ENCODE peak calls at places on chromosome 3, in five cellular contexts. D, M, A, W and Y are unnamed samples.

GRCh38 chr3:138774529-138775253 is 60.0 kb downstream of the PIK3CB start:
- DNase-seq in D (no peak), A (peak), M (peak), W (peak), Y (peak)

GRCh38 chr3:197038604-197039003 is 9.0 kb upstream of the MELTF start:
- DNase-seq in D (no peak), A (peak), M (no peak), W (no peak), Y (peak)

GRCh38 chr3:154615451-154615850 is 185.5 kb upstream of the GPR149 start:
- DNase-seq in D (no peak), M (no peak), A (no peak), W (no peak), Y (no peak)

GRCh38 chr3:140871022-140871421 is 70.6 kb upstream of the SLC25A36 start:
- DNase-seq in W (no peak), D (no peak), M (no peak), A (no peak), Y (no peak)

GRCh38 chr3:7407107-7407506 is 546.2 kb downstream of the GRM7 start:
- DNase-seq in A (peak), D (no peak), W (no peak), M (peak), Y (no peak)

GRCh38 chr3:157786216-157786615 is 283.0 kb upstream of the VEPH1 start:
- DNase-seq in A (peak), D (no peak), M (no peak), W (peak), Y (peak)

GRCh38 chr3:70829101-70829500 is 516.7 kb upstream of the MDFIC2 start:
- DNase-seq in M (no peak), W (peak), D (no peak), A (no peak), Y (no peak)

GRCh38 chr3:8756671-8757070 is 12.7 kb downstream of the OXTR start:
- DNase-seq in M (no peak), D (no peak), W (peak), A (no peak), Y (no peak)

GRCh38 chr3:196341142-196341541 is 3.0 kb upstream of the TM4SF19 start:
- DNase-seq in W (peak), A (peak), M (no peak), D (no peak), Y (peak)

GRCh38 chr3:47019201-47019600 is 39.7 kb downstream of the NBEAL2 start:
- DNase-seq in A (peak), D (no peak), W (peak), M (no peak), Y (no peak)

GRCh38 chr3:143769663-143770062 is 78.6 kb downstream of the SLC9A9 start:
- DNase-seq in W (peak), A (no peak), D (no peak), M (no peak), Y (no peak)

GRCh38 chr3:194022052-194022451 is 113.9 kb upstream of the HES1 start:
- DNase-seq in A (no peak), W (no peak), M (no peak), D (no peak), Y (no peak)

GRCh38 chr3:148718982-148719862 is 21.5 kb downstream of the AGTR1 start:
- DNase-seq in A (no peak), W (peak), M (peak), D (peak), Y (no peak)

GRCh38 chr3:126654571-126655393 is at the start of gene TXNRD3:
- DNase-seq in D (peak), W (peak), M (peak), A (peak), Y (peak)

GRCh38 chr3:181691951-181692849 is 19.5 kb upstream of the SOX2 start:
- DNase-seq in A (no peak), M (no peak), W (no peak), D (no peak), Y (no peak)

GRCh38 chr3:170941551-170941950 is 33.1 kb upstream of the EIF5A2 start:
- DNase-seq in A (no peak), W (no peak), D (no peak), M (no peak), Y (no peak)

GRCh38 chr3:150158974-150159625 is 188.4 kb upstream of the PFN2 start:
- DNase-seq in M (no peak), W (peak), D (no peak), A (no peak), Y (no peak)
- H2AFZ ChIP-seq in M (no peak), W (no peak), D (no peak), A (no peak), Y (no peak)

DNA sequence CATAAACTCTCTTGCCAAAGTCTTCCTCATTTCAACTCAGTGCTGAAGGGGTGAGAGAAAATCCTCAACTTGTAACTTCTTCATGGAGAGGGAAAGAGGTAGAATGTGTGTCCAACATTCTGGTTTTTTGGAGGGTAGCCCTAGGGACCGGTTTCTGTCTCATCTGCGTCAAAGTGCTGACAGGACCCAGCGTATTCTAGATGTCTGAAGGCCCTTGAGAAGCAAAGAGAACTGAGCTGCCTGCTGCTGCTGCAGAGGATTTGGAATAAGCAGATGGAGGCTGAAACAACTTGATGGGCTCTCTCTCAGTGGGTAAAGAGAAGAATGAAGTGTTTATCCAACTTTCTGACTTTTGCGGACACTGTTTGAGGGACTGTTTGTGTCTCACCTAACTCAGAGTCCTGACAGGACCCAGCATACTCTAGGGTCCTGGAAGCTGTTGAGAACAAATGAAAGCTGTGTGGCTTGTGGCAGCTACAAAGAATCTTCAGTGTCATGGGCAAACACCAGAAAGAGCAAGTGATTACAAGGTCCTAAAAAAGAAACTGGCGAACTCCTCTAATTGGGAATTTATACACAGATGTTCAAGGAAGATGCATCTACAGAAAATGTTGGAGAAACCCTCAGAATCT is 174.4 kb downstream of the SI start:
- DNase-seq in W (no peak), D (peak), M (no peak), A (no peak), Y (no peak)
- H2AFZ ChIP-seq in W (no peak), D (peak), M (no peak), A (no peak), Y (no peak)

GRCh38 chr3:104323226-104323625 is 1043.5 kb upstream of the ALCAM start:
- DNase-seq in D (no peak), M (no peak), A (no peak), W (no peak), Y (no peak)
- H2AFZ ChIP-seq in D (no peak), M (no peak), A (peak), W (no peak), Y (peak)

GRCh38 chr3:133927543-133928066 is 31.9 kb upstream of the RAB6B start:
- DNase-seq in D (peak), M (no peak), W (no peak), A (no peak), Y (no peak)

GRCh38 chr3:133925960-133926735 is 30.5 kb upstream of the RAB6B start:
- DNase-seq in D (peak), M (no peak), W (no peak), A (no peak), Y (no peak)

GRCh38 chr3:133928903-133929607 is 33.4 kb upstream of the RAB6B start:
- DNase-seq in D (no peak), W (no peak), A (no peak), M (no peak), Y (no peak)

GRCh38 chr3:133928136-133928893 is 32.6 kb upstream of the RAB6B start:
- DNase-seq in M (no peak), A (no peak), W (no peak), D (no peak), Y (no peak)

DNA sequence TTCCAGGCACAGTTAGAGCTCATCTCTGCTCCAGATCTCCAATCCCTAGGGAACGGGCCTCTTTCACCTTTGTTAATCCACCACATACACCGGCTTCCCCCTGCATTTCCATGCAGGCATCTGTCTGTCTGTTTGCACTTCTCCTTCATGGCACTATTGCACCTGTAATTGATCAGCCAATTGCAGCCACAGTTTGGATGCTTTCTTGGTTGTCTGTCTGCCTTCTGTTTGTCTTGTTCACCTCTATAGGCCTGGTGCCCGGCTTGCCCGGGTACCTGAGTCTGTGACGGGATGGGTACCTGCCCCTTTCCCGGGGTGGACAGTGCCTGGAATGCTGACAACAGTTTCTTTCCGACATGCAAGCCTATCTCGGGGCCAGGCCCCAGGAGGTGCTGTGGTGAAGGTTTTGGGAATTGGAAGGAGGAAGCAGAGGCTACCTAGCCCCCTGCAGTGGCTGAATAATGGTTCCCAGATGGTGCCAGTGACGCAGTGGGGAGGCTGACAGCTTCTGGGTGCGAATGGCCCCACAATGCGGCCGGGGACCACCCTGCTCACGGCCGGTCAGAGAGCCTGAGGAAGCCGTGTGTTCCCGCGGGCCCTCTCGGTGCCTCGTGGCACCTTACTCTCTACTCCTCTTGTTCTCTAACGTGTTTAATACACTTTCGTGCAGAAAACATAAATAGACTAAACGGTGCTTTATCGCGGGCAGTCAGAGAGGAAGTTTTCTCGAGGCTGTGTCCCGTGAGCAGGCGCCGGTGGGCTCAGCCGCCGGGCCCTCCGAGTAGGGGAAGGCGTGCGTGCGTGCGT is 31.3 kb upstream of the RAB6B start:
- DNase-seq in W (no peak), D (peak), A (no peak), M (no peak), Y (no peak)
- H2AFZ ChIP-seq in W (peak), D (peak), A (peak), M (peak), Y (no peak)

GRCh38 chr3:87793322-87793877 is 265.4 kb downstream of the CGGBP1 start:
- DNase-seq in D (no peak), M (no peak), W (no peak), A (no peak), Y (no peak)
- H2AFZ ChIP-seq in D (peak), M (no peak), W (no peak), A (peak), Y (no peak)

DNA sequence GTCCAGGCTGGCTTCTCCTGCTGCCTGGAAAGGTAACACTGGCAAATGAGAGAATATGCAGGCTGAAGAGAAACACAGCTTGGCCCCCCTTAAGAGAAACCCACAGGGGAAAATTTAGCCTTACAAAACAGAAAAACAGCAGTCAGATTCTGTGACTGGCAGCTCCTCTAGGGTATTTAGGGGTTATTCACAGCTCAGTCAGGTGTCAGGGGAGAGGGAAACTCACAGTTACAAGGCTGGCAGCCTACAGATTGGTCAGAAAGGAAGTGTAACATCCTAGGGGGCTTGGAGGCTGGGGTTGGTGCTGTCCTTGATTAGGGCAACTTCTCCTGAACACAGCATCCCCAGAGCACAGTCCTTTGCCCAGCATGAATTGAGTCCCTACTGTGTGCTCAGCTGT is 81.4 kb downstream of the SEMA5B start:
- DNase-seq in A (no peak), W (no peak), M (no peak), D (no peak), Y (no peak)
- H2AFZ ChIP-seq in A (no peak), W (no peak), M (no peak), D (no peak), Y (no peak)